ENCODE peak calls at places on chromosomes 5 and 9, in four cellular contexts. One of them, this sample, is unnamed.
A peak's percentile ranks its signal among the peaks of the same experiment; 100 is the strongest.

GRCh38 chr5:74251106-74252032 is 389.2 kb downstream of the ENC1 start:
- DNase-seq in endothelial cell of umbilical vein: peak; percentile 89
- DNase-seq in PC-3: peak; percentile 91
- DNase-seq in H1: no peak
- DNase-seq in this sample: peak; percentile 84

GRCh38 chr5:130545291-130545690 is 619.8 kb downstream of the HINT1 start:
- DNase-seq in endothelial cell of umbilical vein: no peak
- DNase-seq in PC-3: peak; percentile 74
- DNase-seq in H1: no peak
- DNase-seq in this sample: no peak

GRCh38 chr5:96652769-96653455 is 9.3 kb upstream of the CAST start:
- DNase-seq in endothelial cell of umbilical vein: peak; percentile 17
- DNase-seq in PC-3: peak; percentile 76
- DNase-seq in H1: no peak
- DNase-seq in this sample: no peak

GRCh38 chr9:117293199-117294114 is 121.4 kb downstream of the ASTN2 start:
- DNase-seq in endothelial cell of umbilical vein: no peak
- DNase-seq in H1: no peak
- DNase-seq in PC-3: no peak
- DNase-seq in this sample: no peak

GRCh38 chr5:39131210-39132127 is 57.3 kb upstream of the RICTOR start:
- DNase-seq in endothelial cell of umbilical vein: no peak
- DNase-seq in PC-3: no peak
- DNase-seq in H1: no peak
- DNase-seq in this sample: no peak

GRCh38 chr9:107905313-107906027 is 415.9 kb upstream of the KLF4 start:
- DNase-seq in H1: no peak
- DNase-seq in PC-3: no peak
- DNase-seq in endothelial cell of umbilical vein: no peak
- DNase-seq in this sample: no peak

GRCh38 chr5:57499262-57500050 is 16.8 kb upstream of the ACTBL2 start:
- DNase-seq in H1: peak; percentile 21
- DNase-seq in endothelial cell of umbilical vein: peak; percentile 94
- DNase-seq in PC-3: peak; percentile 71
- DNase-seq in this sample: peak; percentile 74

GRCh38 chr9:14203366-14204056 is 110.4 kb downstream of the NFIB start:
- DNase-seq in endothelial cell of umbilical vein: peak; percentile 88
- DNase-seq in PC-3: no peak
- DNase-seq in H1: no peak
- DNase-seq in this sample: peak; percentile 19

GRCh38 chr5:96752341-96753016 is 55.3 kb downstream of the ERAP1 start:
- DNase-seq in endothelial cell of umbilical vein: peak; percentile 71
- DNase-seq in H1: no peak
- DNase-seq in PC-3: peak; percentile 87
- DNase-seq in this sample: peak; percentile 86

GRCh38 chr5:146103594-146103993 is 1.8 kb downstream of the PLAC8L1 start:
- DNase-seq in PC-3: no peak
- DNase-seq in endothelial cell of umbilical vein: no peak
- DNase-seq in H1: no peak
- DNase-seq in this sample: peak; percentile 6

DNA sequence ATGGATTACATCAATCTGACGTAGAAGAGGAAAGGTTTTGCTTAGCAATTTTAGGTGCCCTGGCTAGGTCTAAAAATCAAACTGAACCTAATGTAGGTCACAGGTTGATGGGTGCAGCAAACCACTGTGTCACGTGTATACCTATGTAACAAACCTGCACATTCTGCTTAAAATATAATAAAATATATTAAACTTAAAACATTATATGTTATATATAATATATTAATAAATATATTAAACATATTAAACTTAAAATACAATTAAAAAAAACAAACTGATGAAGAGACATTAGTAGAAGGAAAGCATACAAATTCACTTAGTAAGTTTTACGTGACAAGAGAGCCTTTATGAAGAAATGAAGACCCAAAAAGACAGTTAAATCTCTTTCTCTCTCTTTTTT is 51.7 kb upstream of the FBXL17 start:
- DNase-seq in endothelial cell of umbilical vein: no peak
- DNase-seq in H1: no peak
- DNase-seq in PC-3: no peak
- DNase-seq in this sample: no peak
- TF ChIP-seq EZH2 in endothelial cell of umbilical vein: no peak
- TF ChIP-seq EZH2 in H1: no peak
- TF ChIP-seq EZH2 in PC-3: no peak
- TF ChIP-seq EZH2 in this sample: no peak

DNA sequence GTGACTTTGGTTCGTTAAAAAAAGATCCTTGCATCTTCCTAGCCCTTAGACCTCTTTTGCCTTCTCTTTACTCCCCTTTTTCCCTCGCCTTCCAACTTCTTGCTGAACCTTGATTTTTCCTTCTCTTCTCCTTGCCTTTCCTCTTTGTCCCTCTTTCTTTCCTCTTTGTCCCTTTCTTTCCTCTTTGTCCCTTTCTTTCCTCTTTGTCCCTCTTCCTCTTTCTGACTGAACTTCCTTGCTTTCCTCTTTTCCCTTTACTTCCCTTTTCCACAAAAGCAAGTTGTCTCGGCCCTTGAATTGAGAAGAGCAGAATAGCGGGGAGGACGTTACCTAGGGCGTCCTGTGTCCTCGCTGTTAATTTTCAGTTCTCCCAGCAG is 1.4 kb upstream of the MLLT3 start:
- DNase-seq in H1: no peak
- DNase-seq in PC-3: peak; percentile 15
- DNase-seq in endothelial cell of umbilical vein: no peak
- DNase-seq in this sample: no peak
- TF ChIP-seq EZH2 in H1: peak; percentile 29
- TF ChIP-seq EZH2 in PC-3: no peak
- TF ChIP-seq EZH2 in endothelial cell of umbilical vein: no peak
- TF ChIP-seq EZH2 in this sample: no peak

GRCh38 chr5:51395245-51395644 is 12.0 kb downstream of the ISL1 start:
- DNase-seq in endothelial cell of umbilical vein: no peak
- DNase-seq in H1: no peak
- DNase-seq in PC-3: no peak
- DNase-seq in this sample: no peak

GRCh38 chr5:51396797-51397196 is 13.5 kb downstream of the ISL1 start:
- DNase-seq in PC-3: peak; percentile 54
- DNase-seq in endothelial cell of umbilical vein: peak; percentile 9
- DNase-seq in H1: no peak
- DNase-seq in this sample: no peak

GRCh38 chr5:51392689-51393199 is 9.5 kb downstream of the ISL1 start:
- DNase-seq in PC-3: no peak
- DNase-seq in endothelial cell of umbilical vein: no peak
- DNase-seq in H1: no peak
- DNase-seq in this sample: no peak

GRCh38 chr5:51395666-51396356 is 12.6 kb downstream of the ISL1 start:
- DNase-seq in PC-3: no peak
- DNase-seq in H1: no peak
- DNase-seq in endothelial cell of umbilical vein: no peak
- DNase-seq in this sample: no peak

DNA sequence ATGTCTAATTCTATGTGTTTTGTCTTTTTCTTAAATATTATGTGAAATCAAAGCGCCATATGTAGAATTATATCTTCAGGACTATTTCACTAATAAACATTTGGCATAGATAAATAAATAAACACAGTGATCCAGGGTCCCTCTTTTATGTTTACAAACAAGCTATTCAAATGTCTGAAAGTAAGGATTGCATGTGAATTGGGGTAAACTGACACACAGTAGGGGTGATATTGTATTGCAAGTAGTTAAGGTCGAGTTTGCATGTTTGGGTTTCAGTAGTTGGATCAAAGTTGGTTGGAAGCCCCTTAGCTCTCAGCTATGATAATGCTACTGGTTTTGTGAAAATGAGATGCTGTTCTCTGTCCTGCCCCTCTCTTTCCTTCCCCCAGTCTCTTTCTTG is 11.4 kb downstream of the ISL1 start:
- DNase-seq in endothelial cell of umbilical vein: no peak
- DNase-seq in H1: no peak
- DNase-seq in PC-3: no peak
- DNase-seq in this sample: no peak
- TF ChIP-seq EZH2 in endothelial cell of umbilical vein: no peak
- TF ChIP-seq EZH2 in H1: no peak
- TF ChIP-seq EZH2 in PC-3: no peak
- TF ChIP-seq EZH2 in this sample: no peak

DNA sequence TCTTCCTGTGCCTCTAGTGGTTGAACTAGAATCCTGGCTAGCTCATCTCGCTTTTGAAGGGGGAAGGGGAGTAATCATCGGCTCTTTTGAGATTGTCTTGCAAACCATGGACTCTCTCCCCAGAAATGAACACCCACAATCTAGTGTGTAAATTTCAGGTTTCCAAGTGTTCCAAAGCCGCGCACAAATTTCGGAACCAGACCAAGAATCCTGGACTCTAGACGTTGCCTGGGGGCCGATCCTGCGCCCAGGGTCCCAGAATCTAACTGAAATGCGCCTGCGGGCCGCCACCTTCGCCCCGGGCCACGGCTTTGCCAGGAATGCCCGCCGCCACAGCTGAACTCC is 4.8 kb upstream of the FOXE1 start:
- DNase-seq in endothelial cell of umbilical vein: no peak
- DNase-seq in H1: no peak
- DNase-seq in PC-3: no peak
- DNase-seq in this sample: no peak
- TF ChIP-seq EZH2 in endothelial cell of umbilical vein: peak; percentile 68
- TF ChIP-seq EZH2 in H1: no peak
- TF ChIP-seq EZH2 in PC-3: no peak
- TF ChIP-seq EZH2 in this sample: no peak

DNA sequence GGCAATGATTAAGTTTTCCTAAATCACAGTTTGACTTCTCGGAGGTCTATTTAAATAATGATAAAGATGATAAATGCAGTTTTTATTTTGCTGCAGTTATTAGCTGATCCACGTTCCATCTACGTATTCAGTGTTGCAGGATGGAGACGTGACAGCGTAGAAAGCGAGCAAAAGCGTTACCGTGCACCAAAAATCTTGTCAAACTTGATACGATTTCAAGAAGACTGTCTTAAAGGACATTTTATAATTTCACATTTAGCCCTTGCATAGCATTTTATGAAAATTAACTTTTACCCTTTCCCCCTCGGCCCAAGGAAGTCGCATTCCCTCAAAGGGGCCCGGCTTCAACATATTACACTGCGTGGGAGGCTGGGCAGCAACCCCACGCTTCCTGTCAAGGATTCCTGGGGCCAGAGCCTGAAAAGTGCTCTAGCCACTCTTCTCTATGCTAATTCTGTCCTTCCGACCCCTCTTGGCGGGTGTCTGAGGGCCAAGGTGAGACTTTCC is 7.1 kb upstream of the PURA start:
- DNase-seq in H1: no peak
- DNase-seq in PC-3: no peak
- DNase-seq in endothelial cell of umbilical vein: no peak
- DNase-seq in this sample: no peak
- TF ChIP-seq EZH2 in H1: no peak
- TF ChIP-seq EZH2 in PC-3: no peak
- TF ChIP-seq EZH2 in endothelial cell of umbilical vein: no peak
- TF ChIP-seq EZH2 in this sample: no peak

GRCh38 chr9:137084526-137084925 is 2.3 kb upstream of the MAN1B1 start:
- DNase-seq in H1: no peak
- DNase-seq in endothelial cell of umbilical vein: no peak
- DNase-seq in PC-3: no peak
- DNase-seq in this sample: no peak

GRCh38 chr9:137086531-137087408 is at the start of gene MAN1B1:
- DNase-seq in endothelial cell of umbilical vein: peak; percentile 100
- DNase-seq in PC-3: peak; percentile 98
- DNase-seq in H1: peak; percentile 99
- DNase-seq in this sample: peak; percentile 100

GRCh38 chr9:137088121-137088520 is 1.3 kb downstream of the MAN1B1 start:
- DNase-seq in PC-3: no peak
- DNase-seq in endothelial cell of umbilical vein: no peak
- DNase-seq in H1: no peak
- DNase-seq in this sample: no peak

GRCh38 chr9:137087409-137087925 is 682 bp downstream of the MAN1B1 start:
- DNase-seq in endothelial cell of umbilical vein: no peak
- DNase-seq in PC-3: no peak
- DNase-seq in H1: no peak
- DNase-seq in this sample: no peak

GRCh38 chr9:137085918-137086530 is 761 bp upstream of the MAN1B1 start:
- DNase-seq in H1: no peak
- DNase-seq in PC-3: peak; percentile 44
- DNase-seq in endothelial cell of umbilical vein: peak; percentile 37
- DNase-seq in this sample: peak; percentile 55
- TF ChIP-seq EZH2 in H1: peak; percentile 35
- TF ChIP-seq EZH2 in PC-3: no peak
- TF ChIP-seq EZH2 in endothelial cell of umbilical vein: no peak
- TF ChIP-seq EZH2 in this sample: no peak

GRCh38 chr5:108303086-108303485 is 78.8 kb downstream of the FBXL17 start:
- DNase-seq in endothelial cell of umbilical vein: no peak
- DNase-seq in PC-3: no peak
- DNase-seq in H1: no peak
- DNase-seq in this sample: no peak
- TF ChIP-seq EZH2 in endothelial cell of umbilical vein: no peak
- TF ChIP-seq EZH2 in PC-3: no peak
- TF ChIP-seq EZH2 in H1: no peak
- TF ChIP-seq EZH2 in this sample: no peak

GRCh38 chr9:81389569-81389993 is 299.8 kb downstream of the TLE1 start:
- DNase-seq in H1: no peak
- DNase-seq in endothelial cell of umbilical vein: peak; percentile 98
- DNase-seq in PC-3: peak; percentile 95
- DNase-seq in this sample: peak; percentile 37

GRCh38 chr9:81387360-81387759 is 302.0 kb downstream of the TLE1 start:
- DNase-seq in H1: no peak
- DNase-seq in endothelial cell of umbilical vein: no peak
- DNase-seq in PC-3: no peak
- DNase-seq in this sample: no peak

GRCh38 chr9:81390802-81391456 is 298.4 kb downstream of the TLE1 start:
- DNase-seq in H1: no peak
- DNase-seq in PC-3: peak; percentile 35
- DNase-seq in endothelial cell of umbilical vein: no peak
- DNase-seq in this sample: no peak

GRCh38 chr9:81391457-81391825 is 297.9 kb downstream of the TLE1 start:
- DNase-seq in endothelial cell of umbilical vein: no peak
- DNase-seq in PC-3: peak; percentile 40
- DNase-seq in H1: no peak
- DNase-seq in this sample: no peak

DNA sequence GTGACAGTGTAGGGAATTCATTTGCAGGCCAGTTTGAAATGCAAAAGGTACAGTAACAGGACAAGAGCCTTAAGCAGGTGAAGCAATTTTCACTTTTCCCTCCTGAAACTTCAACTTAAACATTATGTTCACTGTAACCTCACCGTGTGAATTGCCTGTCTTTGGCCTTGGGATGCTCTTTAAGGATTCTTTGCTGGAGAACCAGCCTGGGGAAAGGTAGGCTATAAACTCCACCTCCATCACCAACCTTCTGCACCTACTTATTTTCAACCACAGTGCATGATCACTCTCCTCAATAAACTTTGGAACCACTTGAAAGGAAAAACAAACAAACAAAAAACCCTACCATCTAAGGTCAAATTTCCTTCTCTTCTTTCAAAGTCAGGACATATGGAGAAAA is 300.5 kb downstream of the TLE1 start:
- DNase-seq in endothelial cell of umbilical vein: no peak
- DNase-seq in PC-3: no peak
- DNase-seq in H1: no peak
- DNase-seq in this sample: no peak
- TF ChIP-seq EZH2 in endothelial cell of umbilical vein: no peak
- TF ChIP-seq EZH2 in PC-3: no peak
- TF ChIP-seq EZH2 in H1: no peak
- TF ChIP-seq EZH2 in this sample: no peak